ENCODE peak calls at places on chromosome 3, in seven cellular contexts. One of them, this sample, is unnamed.

GRCh38 chr3:170735821-170736220 is 134.2 kb downstream of the RPL22L1 start:
- DNase-seq in endothelial cell: no peak
- DNase-seq in cardiac muscle cell: no peak
- DNase-seq in dorsolateral prefrontal cortex: no peak
- DNase-seq in neural progenitor cell: no peak
- DNase-seq in WTC11: no peak
- DNase-seq in AG04449: no peak
- DNase-seq in this sample: no peak

GRCh38 chr3:195119461-195120198 is 151.3 kb downstream of the XXYLT1 start:
- DNase-seq in neural progenitor cell: peak; percentile 84
- DNase-seq in AG04449: peak; percentile 53
- DNase-seq in WTC11: peak; percentile 56
- DNase-seq in cardiac muscle cell: no peak
- DNase-seq in dorsolateral prefrontal cortex: no peak
- DNase-seq in endothelial cell: peak; percentile 45
- DNase-seq in this sample: peak; percentile 48

GRCh38 chr3:132405609-132406299 is 11.5 kb upstream of the DNAJC13 start:
- DNase-seq in cardiac muscle cell: no peak
- DNase-seq in AG04449: no peak
- DNase-seq in WTC11: no peak
- DNase-seq in endothelial cell: no peak
- DNase-seq in neural progenitor cell: no peak
- DNase-seq in dorsolateral prefrontal cortex: no peak
- DNase-seq in this sample: no peak

GRCh38 chr3:154290187-154290586 is 34.1 kb downstream of the DHX36 start:
- DNase-seq in AG04449: no peak
- DNase-seq in endothelial cell: no peak
- DNase-seq in neural progenitor cell: no peak
- DNase-seq in WTC11: no peak
- DNase-seq in dorsolateral prefrontal cortex: no peak
- DNase-seq in cardiac muscle cell: no peak
- DNase-seq in this sample: no peak

GRCh38 chr3:46882377-46883015 is 5.0 kb downstream of the PTH1R start:
- DNase-seq in WTC11: peak; percentile 50
- DNase-seq in AG04449: no peak
- DNase-seq in neural progenitor cell: peak; percentile 62
- DNase-seq in endothelial cell: peak; percentile 37
- DNase-seq in dorsolateral prefrontal cortex: no peak
- DNase-seq in cardiac muscle cell: peak; percentile 61
- DNase-seq in this sample: no peak

GRCh38 chr3:44913868-44914468 is 39.6 kb downstream of the TGM4 start:
- DNase-seq in neural progenitor cell: peak; percentile 87
- DNase-seq in AG04449: no peak
- DNase-seq in endothelial cell: peak; percentile 86
- DNase-seq in cardiac muscle cell: peak; percentile 88
- DNase-seq in dorsolateral prefrontal cortex: peak; percentile 62
- DNase-seq in WTC11: peak; percentile 81
- DNase-seq in this sample: peak; percentile 84

GRCh38 chr3:12630292-12630691 is 33.6 kb downstream of the RAF1 start:
- DNase-seq in neural progenitor cell: no peak
- DNase-seq in endothelial cell: no peak
- DNase-seq in WTC11: no peak
- DNase-seq in AG04449: no peak
- DNase-seq in dorsolateral prefrontal cortex: no peak
- DNase-seq in cardiac muscle cell: no peak
- DNase-seq in this sample: no peak

GRCh38 chr3:104437131-104437750 is 929.5 kb upstream of the ALCAM start:
- DNase-seq in WTC11: no peak
- DNase-seq in endothelial cell: no peak
- DNase-seq in dorsolateral prefrontal cortex: no peak
- DNase-seq in AG04449: peak; percentile 73
- DNase-seq in cardiac muscle cell: no peak
- DNase-seq in neural progenitor cell: no peak
- DNase-seq in this sample: peak; percentile 54

GRCh38 chr3:80096909-80097308 is 329.1 kb upstream of the ROBO1 start:
- DNase-seq in WTC11: no peak
- DNase-seq in AG04449: no peak
- DNase-seq in cardiac muscle cell: no peak
- DNase-seq in dorsolateral prefrontal cortex: no peak
- DNase-seq in endothelial cell: no peak
- DNase-seq in neural progenitor cell: no peak
- DNase-seq in this sample: no peak

GRCh38 chr3:127588675-127589577 is 1.6 kb downstream of the TPRA1 start:
- DNase-seq in WTC11: no peak
- DNase-seq in neural progenitor cell: peak; percentile 28
- DNase-seq in cardiac muscle cell: peak; percentile 36
- DNase-seq in AG04449: no peak
- DNase-seq in dorsolateral prefrontal cortex: no peak
- DNase-seq in endothelial cell: no peak
- DNase-seq in this sample: peak; percentile 30

GRCh38 chr3:127590282-127590592 is 296 bp downstream of the TPRA1 start:
- DNase-seq in WTC11: no peak
- DNase-seq in cardiac muscle cell: no peak
- DNase-seq in AG04449: no peak
- DNase-seq in endothelial cell: no peak
- DNase-seq in dorsolateral prefrontal cortex: no peak
- DNase-seq in neural progenitor cell: no peak
- DNase-seq in this sample: no peak

GRCh38 chr3:127589600-127590281 is 792 bp downstream of the TPRA1 start:
- DNase-seq in WTC11: peak; percentile 33
- DNase-seq in cardiac muscle cell: peak; percentile 28
- DNase-seq in dorsolateral prefrontal cortex: no peak
- DNase-seq in endothelial cell: no peak
- DNase-seq in AG04449: no peak
- DNase-seq in neural progenitor cell: peak; percentile 55
- DNase-seq in this sample: no peak

GRCh38 chr3:127593187-127593586 is 2.7 kb upstream of the TPRA1 start:
- DNase-seq in AG04449: no peak
- DNase-seq in dorsolateral prefrontal cortex: no peak
- DNase-seq in neural progenitor cell: no peak
- DNase-seq in endothelial cell: no peak
- DNase-seq in cardiac muscle cell: no peak
- DNase-seq in WTC11: no peak
- DNase-seq in this sample: no peak

DNA sequence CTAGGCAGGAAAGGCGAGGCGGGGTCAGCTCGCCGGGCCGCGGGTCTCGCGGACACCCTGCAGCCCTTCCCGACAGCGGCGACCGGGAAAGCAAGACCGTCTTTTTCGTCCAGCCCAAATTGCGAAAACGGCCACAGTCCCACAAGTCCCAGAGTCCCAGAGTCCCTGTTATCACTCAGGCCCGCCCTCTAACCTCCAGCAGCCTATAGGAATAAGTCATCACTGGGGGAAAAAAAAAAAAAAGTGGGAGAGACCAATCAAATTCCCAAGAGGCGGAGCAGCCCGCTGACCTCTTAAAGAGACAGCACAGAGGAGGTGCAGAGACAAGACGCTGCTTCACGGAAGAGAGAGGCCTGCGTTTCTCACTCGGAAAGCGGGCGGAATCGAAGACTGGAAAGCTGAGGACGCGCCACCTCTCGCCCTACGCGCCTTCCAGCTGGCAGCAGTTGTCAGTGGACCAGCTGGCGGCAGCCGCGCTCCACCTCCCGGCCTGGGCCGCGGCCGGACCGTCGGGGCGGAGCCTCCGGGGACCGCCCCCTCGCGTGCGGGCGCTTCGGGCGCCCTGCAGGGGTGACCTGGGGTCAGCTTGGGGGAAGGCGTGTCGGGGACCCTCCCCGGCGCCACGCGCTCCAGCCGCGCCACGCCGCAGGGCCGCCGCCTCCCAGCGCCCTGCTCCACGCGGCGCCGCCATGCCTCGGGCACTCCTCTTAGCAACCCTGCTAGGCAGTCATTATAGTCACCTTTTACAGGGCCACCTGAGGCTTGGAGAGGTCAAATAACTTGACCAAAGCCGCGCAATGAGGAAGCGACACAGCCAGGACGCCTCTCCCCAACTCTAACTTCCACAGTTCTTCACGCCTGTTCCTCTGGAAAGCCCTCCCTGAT is at the start of gene TPRA1:
- DNase-seq in cardiac muscle cell: peak; percentile 97
- DNase-seq in endothelial cell: peak; percentile 68
- DNase-seq in WTC11: peak; percentile 79
- DNase-seq in dorsolateral prefrontal cortex: peak; percentile 90
- DNase-seq in neural progenitor cell: peak; percentile 97
- DNase-seq in AG04449: peak; percentile 84
- DNase-seq in this sample: peak; percentile 99
- TF ChIP-seq CTCF in cardiac muscle cell: no peak
- TF ChIP-seq CTCF in endothelial cell: no peak
- TF ChIP-seq CTCF in WTC11: no peak
- TF ChIP-seq CTCF in dorsolateral prefrontal cortex: peak; percentile 28
- TF ChIP-seq CTCF in neural progenitor cell: peak; percentile 19
- TF ChIP-seq CTCF in AG04449: no peak
- TF ChIP-seq CTCF in this sample: peak; percentile 20

GRCh38 chr3:40719660-40720287 is 195.0 kb downstream of the ZNF621 start:
- DNase-seq in neural progenitor cell: peak; percentile 48
- DNase-seq in endothelial cell: peak; percentile 10
- DNase-seq in dorsolateral prefrontal cortex: no peak
- DNase-seq in AG04449: no peak
- DNase-seq in cardiac muscle cell: peak; percentile 57
- DNase-seq in WTC11: peak; percentile 25
- DNase-seq in this sample: peak; percentile 83
- TF ChIP-seq CTCF in neural progenitor cell: peak; percentile 51
- TF ChIP-seq CTCF in endothelial cell: no peak
- TF ChIP-seq CTCF in dorsolateral prefrontal cortex: peak; percentile 30
- TF ChIP-seq CTCF in AG04449: no peak
- TF ChIP-seq CTCF in cardiac muscle cell: no peak
- TF ChIP-seq CTCF in WTC11: no peak
- TF ChIP-seq CTCF in this sample: peak; percentile 51

DNA sequence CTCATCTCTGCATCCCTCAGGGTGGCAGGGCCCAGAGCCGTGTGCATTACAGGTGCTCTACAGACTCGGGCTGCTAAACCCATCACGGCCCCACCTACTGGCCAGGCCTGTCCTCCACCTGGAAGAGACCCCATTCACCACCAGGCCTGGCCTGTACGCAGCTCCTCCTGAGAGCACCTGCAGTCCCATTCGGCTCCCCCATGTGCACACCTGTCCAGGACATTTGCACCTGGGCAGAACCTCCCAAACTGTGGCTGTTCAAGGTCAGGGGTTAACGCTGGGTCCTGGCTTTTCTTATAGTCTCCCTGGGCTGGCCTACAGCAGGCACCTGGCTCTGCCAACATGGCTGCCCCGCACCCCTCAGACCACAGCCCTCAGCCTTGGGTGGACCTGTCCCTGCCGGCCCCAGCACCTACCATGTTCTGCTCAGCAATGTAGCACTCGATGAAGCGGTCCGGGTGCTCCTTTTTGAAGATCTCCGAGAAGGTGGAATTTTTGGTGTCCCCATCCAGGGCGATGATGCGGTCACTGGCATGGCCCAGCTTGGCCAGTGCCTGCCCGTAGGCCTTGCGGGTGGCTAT is 25.7 kb downstream of the TKT start:
- DNase-seq in AG04449: no peak
- DNase-seq in neural progenitor cell: no peak
- DNase-seq in dorsolateral prefrontal cortex: no peak
- DNase-seq in WTC11: peak; percentile 59
- DNase-seq in cardiac muscle cell: no peak
- DNase-seq in endothelial cell: no peak
- DNase-seq in this sample: no peak
- TF ChIP-seq CTCF in AG04449: no peak
- TF ChIP-seq CTCF in neural progenitor cell: peak; percentile 26
- TF ChIP-seq CTCF in dorsolateral prefrontal cortex: no peak
- TF ChIP-seq CTCF in WTC11: no peak
- TF ChIP-seq CTCF in cardiac muscle cell: no peak
- TF ChIP-seq CTCF in endothelial cell: no peak
- TF ChIP-seq CTCF in this sample: no peak

GRCh38 chr3:56989434-56990294 is 70.8 kb upstream of the SPATA12 start:
- DNase-seq in cardiac muscle cell: no peak
- DNase-seq in WTC11: no peak
- DNase-seq in neural progenitor cell: no peak
- DNase-seq in dorsolateral prefrontal cortex: no peak
- DNase-seq in AG04449: no peak
- DNase-seq in endothelial cell: no peak
- DNase-seq in this sample: no peak

GRCh38 chr3:56987238-56987932 is 73.1 kb upstream of the SPATA12 start:
- DNase-seq in AG04449: no peak
- DNase-seq in WTC11: peak; percentile 39
- DNase-seq in neural progenitor cell: peak; percentile 53
- DNase-seq in cardiac muscle cell: peak; percentile 40
- DNase-seq in endothelial cell: peak; percentile 38
- DNase-seq in dorsolateral prefrontal cortex: no peak
- DNase-seq in this sample: no peak

GRCh38 chr3:56990295-56991015 is 70.0 kb upstream of the SPATA12 start:
- DNase-seq in dorsolateral prefrontal cortex: no peak
- DNase-seq in WTC11: no peak
- DNase-seq in cardiac muscle cell: no peak
- DNase-seq in neural progenitor cell: no peak
- DNase-seq in AG04449: no peak
- DNase-seq in endothelial cell: no peak
- DNase-seq in this sample: no peak

GRCh38 chr3:56988458-56988857 is 72.0 kb upstream of the SPATA12 start:
- DNase-seq in WTC11: no peak
- DNase-seq in cardiac muscle cell: no peak
- DNase-seq in neural progenitor cell: no peak
- DNase-seq in AG04449: no peak
- DNase-seq in dorsolateral prefrontal cortex: no peak
- DNase-seq in endothelial cell: no peak
- DNase-seq in this sample: no peak

GRCh38 chr3:56988874-56989433 is 71.5 kb upstream of the SPATA12 start:
- DNase-seq in dorsolateral prefrontal cortex: peak; percentile 86
- DNase-seq in endothelial cell: peak; percentile 77
- DNase-seq in AG04449: no peak
- DNase-seq in WTC11: peak; percentile 82
- DNase-seq in cardiac muscle cell: peak; percentile 91
- DNase-seq in neural progenitor cell: peak; percentile 89
- DNase-seq in this sample: peak; percentile 83
- TF ChIP-seq CTCF in dorsolateral prefrontal cortex: peak; percentile 89
- TF ChIP-seq CTCF in endothelial cell: peak; percentile 92
- TF ChIP-seq CTCF in AG04449: peak; percentile 65
- TF ChIP-seq CTCF in WTC11: peak; percentile 80
- TF ChIP-seq CTCF in cardiac muscle cell: peak; percentile 66
- TF ChIP-seq CTCF in neural progenitor cell: peak; percentile 90
- TF ChIP-seq CTCF in this sample: peak; percentile 81

GRCh38 chr3:179446501-179446900 is 4.8 kb downstream of the GNB4 start:
- DNase-seq in WTC11: no peak
- DNase-seq in endothelial cell: peak; percentile 17
- DNase-seq in AG04449: no peak
- DNase-seq in cardiac muscle cell: peak; percentile 34
- DNase-seq in dorsolateral prefrontal cortex: no peak
- DNase-seq in neural progenitor cell: peak; percentile 39
- DNase-seq in this sample: peak; percentile 58
- TF ChIP-seq CTCF in WTC11: no peak
- TF ChIP-seq CTCF in endothelial cell: peak; percentile 47
- TF ChIP-seq CTCF in AG04449: peak; percentile 10
- TF ChIP-seq CTCF in cardiac muscle cell: peak; percentile 41
- TF ChIP-seq CTCF in dorsolateral prefrontal cortex: peak; percentile 12
- TF ChIP-seq CTCF in neural progenitor cell: peak; percentile 54
- TF ChIP-seq CTCF in this sample: peak; percentile 15